ENCODE peak calls at places on chromosomes 7 and 10, in nine cellular contexts. F, Z, M, C, Y, G, I, D and X are unnamed samples.

GRCh38 chr10:89391882-89392756 is at the start of gene IFIT1:
- DNase-seq in F (peak; percentile 92), Z (peak; percentile 85), M (peak; percentile 98), C (peak; percentile 81), Y (peak; percentile 76), G (peak; percentile 73), I (no peak), D (peak; percentile 52), X (peak; percentile 51)

GRCh38 chr7:34357068-34357467 is 300.9 kb upstream of the NPSR1 start:
- DNase-seq in F (no peak), Z (no peak), M (no peak), C (no peak), Y (no peak), G (no peak), I (no peak), D (no peak), X (no peak)

GRCh38 chr7:16416289-16417282 is 4.8 kb downstream of the CRPPA start:
- DNase-seq in F (peak; percentile 56), Z (no peak), M (peak; percentile 37), C (no peak), Y (no peak), G (no peak), I (no peak), D (no peak), X (no peak)

GRCh38 chr10:110336111-110336721 is 31.5 kb upstream of the SMNDC1 start:
- DNase-seq in F (peak; percentile 96), Z (peak; percentile 95), M (peak; percentile 99), C (peak; percentile 78), Y (no peak), G (no peak), I (no peak), D (no peak), X (no peak)

GRCh38 chr7:12554848-12555247 is 15.7 kb upstream of the SCIN start:
- DNase-seq in F (no peak), Z (no peak), M (no peak), C (no peak), Y (no peak), G (no peak), I (no peak), D (no peak), X (no peak)

GRCh38 chr10:34184901-34185386 is 630.2 kb downstream of the PARD3 start:
- DNase-seq in F (no peak), Z (no peak), M (no peak), C (no peak), Y (no peak), G (no peak), I (no peak), D (no peak), X (no peak)

GRCh38 chr10:17215782-17216122 is 12.3 kb upstream of the VIM start:
- DNase-seq in F (no peak), Z (no peak), M (no peak), C (no peak), Y (no peak), G (no peak), I (no peak), D (no peak), X (no peak)

GRCh38 chr7:5344342-5344741 is 61.6 kb downstream of the SLC29A4 start:
- DNase-seq in F (no peak), Z (no peak), M (no peak), C (no peak), Y (no peak), G (no peak), I (no peak), D (no peak), X (no peak)

GRCh38 chr10:71211759-71212248 is 566 bp upstream of the UNC5B start:
- DNase-seq in F (no peak), Z (no peak), M (no peak), C (no peak), Y (no peak), G (no peak), I (no peak), D (no peak), X (no peak)

GRCh38 chr10:98748298-98748697 is 301.6 kb upstream of the HPS1 start:
- DNase-seq in F (peak; percentile 38), Z (no peak), M (no peak), C (peak; percentile 40), Y (no peak), G (peak; percentile 21), I (no peak), D (no peak), X (peak; percentile 23)

GRCh38 chr7:133197972-133198544 is 54.8 kb upstream of the EXOC4 start:
- DNase-seq in F (no peak), Z (no peak), M (no peak), C (no peak), Y (no peak), G (no peak), I (no peak), D (no peak), X (no peak)

GRCh38 chr10:57506414-57507094 is 761.1 kb downstream of the IPMK start:
- DNase-seq in F (no peak), Z (no peak), M (no peak), C (no peak), Y (no peak), G (no peak), I (no peak), D (no peak), X (no peak)

GRCh38 chr10:110893559-110894179 is 21.9 kb downstream of the PDCD4 start:
- DNase-seq in F (peak; percentile 62), Z (no peak), M (peak; percentile 65), C (peak; percentile 53), Y (no peak), G (no peak), I (no peak), D (no peak), X (peak; percentile 29)

GRCh38 chr10:118908487-118909280 is 120.8 kb upstream of the NANOS1 start:
- DNase-seq in F (no peak), Z (no peak), M (peak; percentile 15), C (no peak), Y (no peak), G (no peak), I (no peak), D (no peak), X (no peak)

GRCh38 chr7:1017586-1018333 is 26.6 kb upstream of the GPR146 start:
- DNase-seq in F (no peak), Z (no peak), M (no peak), C (no peak), Y (no peak), G (no peak), I (no peak), D (no peak), X (no peak)

GRCh38 chr10:127346604-127347003 is 150.2 kb upstream of the INSYN2A start:
- DNase-seq in F (no peak), Z (no peak), M (no peak), C (no peak), Y (no peak), G (no peak), I (no peak), D (peak; percentile 12), X (peak; percentile 40)

GRCh38 chr10:6579904-6580278 is at the start of gene PRKCQ:
- DNase-seq in F (peak; percentile 40), Z (no peak), M (no peak), C (peak; percentile 48), Y (no peak), G (peak; percentile 40), I (no peak), D (no peak), X (no peak)

GRCh38 chr10:80468002-80468401 is 13.9 kb downstream of the TSPAN14 start:
- DNase-seq in F (no peak), Z (no peak), M (no peak), C (no peak), Y (peak; percentile 42), G (peak; percentile 54), I (peak; percentile 85), D (no peak), X (no peak)

GRCh38 chr7:41970946-41971345 is 266.1 kb downstream of the GLI3 start:
- DNase-seq in F (no peak), Z (no peak), M (no peak), C (no peak), Y (no peak), G (no peak), I (no peak), D (no peak), X (no peak)

GRCh38 chr10:12466701-12467100 is 117.4 kb downstream of the CAMK1D start:
- DNase-seq in F (no peak), Z (no peak), M (no peak), C (peak; percentile 45), Y (no peak), G (no peak), I (no peak), D (no peak), X (no peak)

GRCh38 chr10:3623746-3624145 is 161.3 kb downstream of the KLF6 start:
- DNase-seq in F (peak; percentile 91), Z (peak; percentile 67), M (peak; percentile 85), C (no peak), Y (no peak), G (no peak), I (no peak), D (no peak), X (peak; percentile 12)

DNA sequence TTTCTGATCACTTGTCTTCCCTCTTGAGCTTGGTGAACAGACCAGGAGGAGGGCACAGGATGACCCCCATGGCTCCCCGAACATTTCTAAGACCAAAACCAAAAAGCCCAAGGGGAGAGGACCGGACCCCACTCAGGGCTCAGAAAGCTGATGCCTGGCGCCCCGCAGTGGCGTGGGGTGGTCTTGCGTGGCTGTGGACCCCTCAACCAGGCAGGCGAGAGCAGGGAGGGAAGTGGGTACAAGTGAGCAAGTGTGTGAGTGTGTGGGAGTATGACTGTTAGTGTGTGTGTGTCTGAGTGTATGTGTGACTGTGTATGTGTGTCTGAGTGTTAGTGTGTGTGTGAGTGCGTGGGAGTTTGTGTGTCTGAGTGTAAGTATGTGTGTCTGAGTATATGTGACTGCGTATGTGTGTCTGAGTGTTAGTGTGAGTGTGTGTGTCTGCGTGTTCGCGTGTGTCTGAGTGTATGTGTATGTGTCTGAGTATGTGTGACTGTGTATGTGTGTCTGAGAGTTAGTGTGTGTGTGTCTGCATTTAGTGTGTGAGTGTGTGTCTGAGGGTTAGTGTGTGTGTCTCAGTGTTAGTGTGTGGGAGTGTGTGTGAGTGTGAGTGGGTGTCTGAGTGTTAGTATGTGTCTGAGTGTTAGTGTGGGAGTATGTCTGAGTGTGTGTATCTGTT is 34.0 kb upstream of the INSIG1 start:
- DNase-seq in F (peak; percentile 6), Z (no peak), M (no peak), C (no peak), Y (no peak), G (no peak), I (no peak), D (no peak), X (no peak)
- TF ChIP-seq CTCF in F (no peak), Z (no peak), M (no peak), C (no peak), Y (peak; percentile 53), G (no peak), I (no peak), D (no peak), X (no peak)

GRCh38 chr7:17557305-17557704 is 258.9 kb downstream of the AHR start:
- DNase-seq in F (peak; percentile 47), Z (no peak), M (peak; percentile 90), C (no peak), Y (no peak), G (no peak), I (no peak), D (no peak), X (no peak)
- TF ChIP-seq CTCF in F (no peak), Z (no peak), M (no peak), C (no peak), Y (no peak), G (no peak), I (no peak), D (no peak), X (no peak)

GRCh38 chr7:116461500-116461899 is 38.0 kb upstream of the CAV2 start:
- DNase-seq in F (no peak), Z (no peak), M (no peak), C (no peak), Y (no peak), G (no peak), I (no peak), D (no peak), X (no peak)
- TF ChIP-seq CTCF in F (peak; percentile 36), Z (peak; percentile 20), M (peak; percentile 49), C (no peak), Y (no peak), G (no peak), I (no peak), D (no peak), X (no peak)

GRCh38 chr10:109018892-109019507 is 904.3 kb downstream of the XPNPEP1 start:
- DNase-seq in F (peak; percentile 4), Z (no peak), M (peak; percentile 26), C (no peak), Y (no peak), G (no peak), I (no peak), D (no peak), X (no peak)
- TF ChIP-seq CTCF in F (no peak), Z (no peak), M (peak; percentile 21), C (no peak), Y (peak; percentile 34), G (no peak), I (peak; percentile 18), D (peak; percentile 11), X (no peak)